ENCODE peak calls at places on chromosomes 6 and 20, in seven cellular contexts. U, H, V, S, D, A and W are unnamed samples.

GRCh38 chr6:147126618-147127022 is 77.6 kb upstream of the STXBP5 start:
- DNase-seq in H (no peak), S (no peak), U (no peak), A (no peak), D (no peak), V (no peak), W (no peak)

GRCh38 chr20:11777861-11778570 is 139.7 kb upstream of the BTBD3 start:
- DNase-seq in D (peak), A (peak), U (no peak), H (no peak), V (no peak), S (no peak), W (no peak)

GRCh38 chr20:18391686-18392085 is 75.1 kb downstream of the DZANK1 start:
- DNase-seq in H (no peak), D (no peak), A (no peak), S (no peak), V (no peak), U (no peak), W (no peak)

GRCh38 chr20:2101057-2101934 is at the start of gene STK35:
- DNase-seq in A (peak), H (no peak), U (no peak), S (peak), D (no peak), V (no peak), W (no peak)

GRCh38 chr6:145044606-145045275 is 690.6 kb downstream of the EPM2A start:
- DNase-seq in S (no peak), U (no peak), H (no peak), D (peak), V (no peak), A (peak), W (peak)

GRCh38 chr20:25540273-25540672 is 45.1 kb downstream of the NINL start:
- DNase-seq in S (no peak), A (peak), U (no peak), D (peak), V (no peak), H (no peak), W (no peak)

GRCh38 chr20:14556206-14556605 is 218.8 kb upstream of the FLRT3 start:
- DNase-seq in A (no peak), U (no peak), H (no peak), V (no peak), D (no peak), S (no peak), W (no peak)

GRCh38 chr6:120373185-120373584 is 961.1 kb downstream of the TBC1D32 start:
- DNase-seq in U (no peak), S (no peak), H (no peak), V (no peak), D (no peak), A (no peak), W (no peak)

GRCh38 chr6:3285732-3286131 is 27.0 kb downstream of the PSMG4 start:
- DNase-seq in U (no peak), V (no peak), A (no peak), S (no peak), D (no peak), H (no peak), W (no peak)

GRCh38 chr6:109073344-109074235 is 21.1 kb downstream of the SESN1 start:
- DNase-seq in A (peak), V (peak), D (peak), U (no peak), H (no peak), S (no peak), W (peak)

GRCh38 chr6:52346503-52346902 is 15.4 kb upstream of the PAQR8 start:
- DNase-seq in A (peak), D (peak), U (no peak), V (no peak), S (no peak), H (no peak), W (no peak)

GRCh38 chr6:27575594-27576361 is 102.9 kb upstream of the ZNF184 start:
- DNase-seq in U (no peak), V (no peak), S (no peak), H (no peak), A (peak), D (peak), W (no peak)

GRCh38 chr6:42104095-42104806 is 38.2 kb downstream of the C6orf132 start:
- DNase-seq in H (peak), U (peak), D (no peak), A (no peak), V (peak), S (peak), W (no peak)

GRCh38 chr6:17863971-17864754 is 123.3 kb downstream of the KIF13A start:
- DNase-seq in V (no peak), S (no peak), U (no peak), D (peak), H (no peak), A (no peak), W (no peak)

GRCh38 chr6:84033523-84034451 is at the start of gene MRAP2:
- DNase-seq in H (no peak), S (peak), V (no peak), A (peak), D (no peak), U (peak), W (no peak)

GRCh38 chr20:41355192-41355591 is 11.4 kb downstream of the EMILIN3 start:
- DNase-seq in D (no peak), H (no peak), S (no peak), U (no peak), A (no peak), V (no peak), W (no peak)

GRCh38 chr6:126066068-126067048 is 80.0 kb downstream of the TRMT11 start:
- DNase-seq in A (no peak), U (no peak), D (no peak), H (no peak), V (no peak), S (no peak), W (no peak)

GRCh38 chr20:44215125-44215524 is 4.6 kb upstream of the OSER1 start:
- DNase-seq in S (peak), A (peak), U (peak), D (peak), H (peak), V (peak), W (no peak)

GRCh38 chr20:49320460-49320859 is 42.6 kb upstream of the ZNFX1 start:
- DNase-seq in V (no peak), S (no peak), D (peak), A (peak), H (no peak), U (no peak), W (no peak)

GRCh38 chr6:68652117-68652536 is 17.0 kb downstream of the ADGRB3 start:
- DNase-seq in A (peak), U (no peak), S (no peak), H (no peak), D (no peak), V (no peak), W (no peak)